ENCODE peak calls at places on chromosomes 11 and 22, in eight cellular contexts. One of them, this sample, is unnamed.

GRCh38 chr22:47164514-47165337 is 402.3 kb downstream of the TBC1D22A start:
- DNase-seq in adrenal gland: peak; percentile 59
- DNase-seq in body of pancreas: peak; percentile 5
- DNase-seq in tibial nerve: no peak
- DNase-seq in stomach: no peak
- DNase-seq in transverse colon: peak; percentile 5
- DNase-seq in GM12878: no peak
- DNase-seq in A549: no peak
- DNase-seq in this sample: peak; percentile 68

GRCh38 chr22:29914165-29914564 is 31.2 kb downstream of the MTMR3 start:
- DNase-seq in transverse colon: no peak
- DNase-seq in adrenal gland: no peak
- DNase-seq in body of pancreas: no peak
- DNase-seq in GM12878: no peak
- DNase-seq in tibial nerve: no peak
- DNase-seq in A549: no peak
- DNase-seq in stomach: no peak
- DNase-seq in this sample: no peak

GRCh38 chr22:45531944-45532631 is 29.4 kb downstream of the FBLN1 start:
- DNase-seq in A549: no peak
- DNase-seq in body of pancreas: no peak
- DNase-seq in tibial nerve: no peak
- DNase-seq in stomach: no peak
- DNase-seq in GM12878: no peak
- DNase-seq in transverse colon: no peak
- DNase-seq in adrenal gland: no peak
- DNase-seq in this sample: no peak

GRCh38 chr11:117095301-117096139 is 2.7 kb downstream of the SIK3 start:
- DNase-seq in transverse colon: no peak
- DNase-seq in stomach: no peak
- DNase-seq in tibial nerve: no peak
- DNase-seq in adrenal gland: no peak
- DNase-seq in body of pancreas: no peak
- DNase-seq in GM12878: no peak
- DNase-seq in A549: no peak
- DNase-seq in this sample: no peak

GRCh38 chr11:22337571-22338464 is at the start of gene SLC17A6:
- DNase-seq in tibial nerve: no peak
- DNase-seq in stomach: no peak
- DNase-seq in adrenal gland: no peak
- DNase-seq in A549: no peak
- DNase-seq in transverse colon: no peak
- DNase-seq in GM12878: no peak
- DNase-seq in body of pancreas: no peak
- DNase-seq in this sample: no peak

GRCh38 chr11:35623708-35624168 is 5.5 kb downstream of the FJX1 start:
- DNase-seq in tibial nerve: no peak
- DNase-seq in body of pancreas: no peak
- DNase-seq in GM12878: no peak
- DNase-seq in adrenal gland: no peak
- DNase-seq in A549: no peak
- DNase-seq in transverse colon: no peak
- DNase-seq in stomach: no peak
- DNase-seq in this sample: no peak

GRCh38 chr11:61141601-61142028 is 19.6 kb downstream of the VPS37C start:
- DNase-seq in GM12878: no peak
- DNase-seq in A549: no peak
- DNase-seq in transverse colon: peak; percentile 93
- DNase-seq in body of pancreas: peak; percentile 60
- DNase-seq in tibial nerve: no peak
- DNase-seq in stomach: peak; percentile 90
- DNase-seq in adrenal gland: no peak
- DNase-seq in this sample: no peak

GRCh38 chr22:35023692-35024363 is 42.1 kb upstream of the ISX start:
- DNase-seq in A549: peak; percentile 27
- DNase-seq in stomach: peak; percentile 71
- DNase-seq in body of pancreas: peak; percentile 65
- DNase-seq in adrenal gland: peak; percentile 72
- DNase-seq in transverse colon: peak; percentile 78
- DNase-seq in tibial nerve: peak; percentile 61
- DNase-seq in GM12878: no peak
- DNase-seq in this sample: peak; percentile 92

GRCh38 chr11:47617417-47617809 is 23.2 kb upstream of the C1QTNF4 start:
- DNase-seq in body of pancreas: no peak
- DNase-seq in transverse colon: no peak
- DNase-seq in A549: no peak
- DNase-seq in stomach: no peak
- DNase-seq in adrenal gland: peak; percentile 34
- DNase-seq in tibial nerve: no peak
- DNase-seq in GM12878: no peak
- DNase-seq in this sample: no peak

GRCh38 chr22:39658367-39658766 is 87.8 kb downstream of the CACNA1I start:
- DNase-seq in transverse colon: peak; percentile 13
- DNase-seq in A549: peak; percentile 16
- DNase-seq in body of pancreas: no peak
- DNase-seq in stomach: no peak
- DNase-seq in tibial nerve: no peak
- DNase-seq in adrenal gland: no peak
- DNase-seq in GM12878: no peak
- DNase-seq in this sample: no peak

GRCh38 chr22:45612940-45613339 is 58.7 kb upstream of the ATXN10 start:
- DNase-seq in tibial nerve: no peak
- DNase-seq in GM12878: no peak
- DNase-seq in transverse colon: no peak
- DNase-seq in adrenal gland: no peak
- DNase-seq in A549: no peak
- DNase-seq in body of pancreas: no peak
- DNase-seq in stomach: no peak
- DNase-seq in this sample: no peak

GRCh38 chr22:20919718-20920117 is 2.5 kb downstream of the CRKL start:
- DNase-seq in body of pancreas: no peak
- DNase-seq in stomach: no peak
- DNase-seq in GM12878: no peak
- DNase-seq in A549: no peak
- DNase-seq in tibial nerve: no peak
- DNase-seq in adrenal gland: no peak
- DNase-seq in transverse colon: no peak
- DNase-seq in this sample: no peak

GRCh38 chr22:36026741-36027140 is 1.9 kb downstream of the RBFOX2 start:
- DNase-seq in A549: no peak
- DNase-seq in GM12878: no peak
- DNase-seq in stomach: no peak
- DNase-seq in adrenal gland: no peak
- DNase-seq in tibial nerve: no peak
- DNase-seq in transverse colon: no peak
- DNase-seq in body of pancreas: no peak
- DNase-seq in this sample: no peak

GRCh38 chr11:12377824-12378593 is 638 bp downstream of the PARVA start:
- DNase-seq in A549: peak; percentile 50
- DNase-seq in body of pancreas: peak; percentile 85
- DNase-seq in adrenal gland: peak; percentile 91
- DNase-seq in tibial nerve: peak; percentile 52
- DNase-seq in stomach: peak; percentile 73
- DNase-seq in GM12878: no peak
- DNase-seq in transverse colon: peak; percentile 86
- DNase-seq in this sample: peak; percentile 93

GRCh38 chr11:9138612-9139579 is 47.5 kb upstream of the SCUBE2 start:
- DNase-seq in GM12878: no peak
- DNase-seq in adrenal gland: peak; percentile 76
- DNase-seq in body of pancreas: peak; percentile 66
- DNase-seq in transverse colon: peak; percentile 17
- DNase-seq in tibial nerve: peak; percentile 34
- DNase-seq in stomach: peak; percentile 54
- DNase-seq in A549: peak; percentile 82
- DNase-seq in this sample: peak; percentile 52

GRCh38 chr22:31102441-31103081 is 4.8 kb downstream of the SELENOM start:
- DNase-seq in stomach: peak; percentile 69
- DNase-seq in transverse colon: peak; percentile 79
- DNase-seq in adrenal gland: peak; percentile 94
- DNase-seq in tibial nerve: peak; percentile 75
- DNase-seq in GM12878: no peak
- DNase-seq in body of pancreas: no peak
- DNase-seq in A549: no peak
- DNase-seq in this sample: peak; percentile 96

GRCh38 chr22:45978275-45978713 is 1.3 kb upstream of the WNT7B start:
- DNase-seq in body of pancreas: no peak
- DNase-seq in stomach: no peak
- DNase-seq in tibial nerve: no peak
- DNase-seq in adrenal gland: no peak
- DNase-seq in A549: no peak
- DNase-seq in GM12878: no peak
- DNase-seq in transverse colon: no peak
- DNase-seq in this sample: no peak

GRCh38 chr22:29071261-29072045 is 1.4 kb upstream of the KREMEN1 start:
- DNase-seq in GM12878: no peak
- DNase-seq in stomach: peak; percentile 65
- DNase-seq in adrenal gland: no peak
- DNase-seq in tibial nerve: no peak
- DNase-seq in A549: no peak
- DNase-seq in body of pancreas: peak; percentile 50
- DNase-seq in transverse colon: peak; percentile 75
- DNase-seq in this sample: peak; percentile 68

DNA sequence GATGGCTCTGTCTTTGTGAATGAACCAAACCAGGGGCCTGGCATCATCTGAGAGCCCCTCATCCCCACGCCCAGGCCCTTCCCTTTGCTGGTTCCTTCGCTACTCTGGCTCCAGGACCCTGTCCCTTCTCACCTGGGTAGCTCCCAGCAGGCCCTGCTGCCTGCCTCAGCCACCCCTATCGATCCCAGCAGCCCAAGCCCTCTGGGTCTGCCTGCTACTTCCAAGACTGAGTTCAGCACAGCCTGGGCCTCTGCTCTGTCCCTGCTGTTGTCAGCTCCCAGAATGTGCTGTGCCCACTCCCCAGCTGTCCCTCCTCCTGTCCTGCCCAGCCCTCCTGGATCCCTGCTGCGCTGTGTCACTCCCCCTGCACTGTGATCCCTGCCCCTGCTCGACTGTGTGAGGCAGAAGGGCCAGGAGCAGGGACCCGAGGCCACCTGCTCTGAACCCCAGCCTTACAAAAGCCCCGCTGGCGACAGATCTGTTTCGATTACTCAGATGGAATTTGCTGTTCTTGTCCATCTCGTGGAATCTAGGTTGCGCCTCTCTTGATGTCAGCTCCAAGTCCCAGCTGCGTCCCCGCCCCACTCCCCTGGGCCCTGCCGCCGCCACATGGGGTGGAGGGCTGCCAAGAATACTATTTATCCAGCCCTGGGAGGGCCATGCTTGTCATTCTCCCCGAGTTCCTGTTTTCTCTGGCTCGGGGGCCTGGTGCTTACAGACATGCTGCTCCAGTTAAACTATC is 13.0 kb downstream of the MRPL21 start:
- DNase-seq in transverse colon: peak; percentile 28
- DNase-seq in A549: no peak
- DNase-seq in adrenal gland: peak; percentile 82
- DNase-seq in stomach: peak; percentile 84
- DNase-seq in body of pancreas: peak; percentile 48
- DNase-seq in GM12878: no peak
- DNase-seq in tibial nerve: peak; percentile 89
- DNase-seq in this sample: peak; percentile 84
- TF ChIP-seq POLR2A in transverse colon: no peak
- TF ChIP-seq POLR2A in A549: no peak
- TF ChIP-seq POLR2A in adrenal gland: no peak
- TF ChIP-seq POLR2A in stomach: no peak
- TF ChIP-seq POLR2A in body of pancreas: no peak
- TF ChIP-seq POLR2A in GM12878: peak; percentile 53
- TF ChIP-seq POLR2A in tibial nerve: no peak
- TF ChIP-seq POLR2A in this sample: no peak

DNA sequence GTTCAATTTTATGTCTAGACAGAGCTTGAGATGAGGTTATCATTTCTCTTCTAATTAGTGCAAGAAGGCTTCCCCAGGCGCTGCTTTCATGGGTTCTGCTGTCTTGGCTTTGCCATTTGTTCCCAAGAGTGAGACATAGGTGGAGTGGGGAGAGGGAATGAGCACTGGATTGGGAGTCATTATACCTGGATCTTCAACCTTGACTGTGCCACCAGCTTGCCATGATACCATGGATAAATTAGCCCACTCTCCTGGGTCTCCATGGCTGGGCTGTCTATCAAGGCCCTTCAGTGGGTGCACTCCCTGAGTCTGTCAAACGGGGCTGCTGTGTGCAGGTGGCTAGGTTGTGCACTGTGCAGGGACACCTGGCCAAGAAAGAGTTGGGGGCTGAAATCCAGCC is 15.6 kb upstream of the NECTIN1 start:
- DNase-seq in transverse colon: no peak
- DNase-seq in GM12878: no peak
- DNase-seq in tibial nerve: no peak
- DNase-seq in A549: no peak
- DNase-seq in stomach: no peak
- DNase-seq in adrenal gland: no peak
- DNase-seq in body of pancreas: no peak
- DNase-seq in this sample: no peak
- H3K4me3 ChIP-seq in transverse colon: no peak overlapping the region
- H3K4me3 ChIP-seq in GM12878: no peak overlapping the region
- H3K4me3 ChIP-seq in tibial nerve: no peak overlapping the region
- H3K4me3 ChIP-seq in A549: no peak overlapping the region
- H3K4me3 ChIP-seq in stomach: no peak overlapping the region
- H3K4me3 ChIP-seq in adrenal gland: no peak overlapping the region
- H3K4me3 ChIP-seq in body of pancreas: no peak overlapping the region
- H3K4me3 ChIP-seq in this sample: no peak overlapping the region

GRCh38 chr11:127006311-127006710 is 5.7 kb upstream of the KIRREL3 start:
- DNase-seq in stomach: no peak
- DNase-seq in A549: no peak
- DNase-seq in tibial nerve: no peak
- DNase-seq in body of pancreas: no peak
- DNase-seq in adrenal gland: no peak
- DNase-seq in GM12878: no peak
- DNase-seq in transverse colon: no peak
- DNase-seq in this sample: no peak

GRCh38 chr11:127000991-127001390 is 421 bp upstream of the KIRREL3 start:
- DNase-seq in body of pancreas: no peak
- DNase-seq in A549: no peak
- DNase-seq in adrenal gland: no peak
- DNase-seq in tibial nerve: no peak
- DNase-seq in transverse colon: no peak
- DNase-seq in GM12878: no peak
- DNase-seq in stomach: no peak
- DNase-seq in this sample: no peak

GRCh38 chr11:127000291-127000968 is at the start of gene KIRREL3:
- DNase-seq in stomach: no peak
- DNase-seq in A549: peak; percentile 58
- DNase-seq in body of pancreas: no peak
- DNase-seq in adrenal gland: peak; percentile 66
- DNase-seq in GM12878: no peak
- DNase-seq in transverse colon: no peak
- DNase-seq in tibial nerve: no peak
- DNase-seq in this sample: no peak

GRCh38 chr11:127002669-127003259 is 2.2 kb upstream of the KIRREL3 start:
- DNase-seq in adrenal gland: no peak
- DNase-seq in A549: no peak
- DNase-seq in GM12878: no peak
- DNase-seq in tibial nerve: no peak
- DNase-seq in stomach: no peak
- DNase-seq in transverse colon: no peak
- DNase-seq in body of pancreas: no peak
- DNase-seq in this sample: no peak

GRCh38 chr11:127003260-127003981 is 2.9 kb upstream of the KIRREL3 start:
- DNase-seq in tibial nerve: no peak
- DNase-seq in A549: peak; percentile 69
- DNase-seq in GM12878: no peak
- DNase-seq in body of pancreas: no peak
- DNase-seq in transverse colon: no peak
- DNase-seq in adrenal gland: peak; percentile 70
- DNase-seq in stomach: no peak
- DNase-seq in this sample: no peak
- TF ChIP-seq CTCF in tibial nerve: no peak
- TF ChIP-seq CTCF in A549: peak; percentile 73
- TF ChIP-seq CTCF in GM12878: peak; percentile 20
- TF ChIP-seq CTCF in body of pancreas: peak; percentile 29
- TF ChIP-seq CTCF in transverse colon: peak; percentile 19
- TF ChIP-seq CTCF in adrenal gland: no peak
- TF ChIP-seq CTCF in stomach: no peak
- TF ChIP-seq CTCF in this sample: no peak

GRCh38 chr11:127531167-127531566 is 530.6 kb upstream of the KIRREL3 start:
- DNase-seq in transverse colon: no peak
- DNase-seq in A549: no peak
- DNase-seq in GM12878: no peak
- DNase-seq in stomach: no peak
- DNase-seq in body of pancreas: no peak
- DNase-seq in adrenal gland: no peak
- DNase-seq in tibial nerve: no peak
- DNase-seq in this sample: no peak
- TF ChIP-seq POLR2A in transverse colon: no peak
- TF ChIP-seq POLR2A in A549: no peak
- TF ChIP-seq POLR2A in GM12878: no peak
- TF ChIP-seq POLR2A in stomach: no peak
- TF ChIP-seq POLR2A in body of pancreas: no peak
- TF ChIP-seq POLR2A in adrenal gland: no peak
- TF ChIP-seq POLR2A in tibial nerve: no peak
- TF ChIP-seq POLR2A in this sample: no peak

This sample was measured in lower leg skin.